ENCODE peak calls at places on chromosomes 12 and 14, in seven cellular contexts. F is HepG2, T is uterus, H is K562, L is ovary, N is stomach, B is right lobe of liver. R is an unnamed sample. For H3K36me3, the result is how much of the 10 kb centered on the place peaks cover.

GRCh38 chr12:105696-106095 is 39.1 kb downstream of the IQSEC3 start:
- DNase-seq in F (no peak), T (no peak), H (no peak), L (no peak), N (no peak), B (no peak), R (no peak)

GRCh38 chr14:73662439-73663056 is 17.8 kb downstream of the DNAL1 start:
- DNase-seq in F (peak), T (peak), H (peak), L (no peak), N (no peak), B (no peak), R (no peak)

GRCh38 chr12:58882796-58883195 is 37.5 kb downstream of the LRIG3 start:
- DNase-seq in F (no peak), T (no peak), H (no peak), L (no peak), N (no peak), B (no peak), R (no peak)

GRCh38 chr14:75042040-75042439 is 9.2 kb downstream of the MLH3 start:
- DNase-seq in F (no peak), T (no peak), H (no peak), L (no peak), N (no peak), B (no peak), R (no peak)

GRCh38 chr12:104354868-104355570 is 51.5 kb downstream of the EID3 start:
- DNase-seq in F (no peak), T (no peak), H (no peak), L (no peak), N (no peak), B (no peak), R (no peak)

GRCh38 chr12:15590180-15590826 is 198.9 kb downstream of the EPS8 start:
- DNase-seq in F (peak), T (peak), H (peak), L (peak), N (peak), B (no peak), R (no peak)

GRCh38 chr12:49588761-49589516 is 16.5 kb downstream of the FAM186B start:
- DNase-seq in F (no peak), T (no peak), H (no peak), L (no peak), N (no peak), B (no peak), R (no peak)

GRCh38 chr12:52037248-52037861 is 13.9 kb upstream of the NR4A1 start:
- DNase-seq in F (no peak), T (peak), H (peak), L (peak), N (peak), B (no peak), R (no peak)

GRCh38 chr14:88013750-88014349 is 8.9 kb downstream of the GPR65 start:
- DNase-seq in F (peak), T (peak), H (peak), L (peak), N (peak), B (peak), R (no peak)

GRCh38 chr14:74526854-74527585 is 33.5 kb downstream of the ISCA2 start:
- DNase-seq in F (no peak), T (no peak), H (no peak), L (no peak), N (no peak), B (no peak), R (no peak)

GRCh38 chr12:65925626-65926025 is 101.3 kb downstream of the HMGA2 start:
- DNase-seq in F (peak), T (no peak), H (no peak), L (no peak), N (no peak), B (peak), R (no peak)

GRCh38 chr12:55034218-55034617 is 14.4 kb downstream of the NEUROD4 start:
- DNase-seq in F (no peak), T (no peak), H (no peak), L (no peak), N (no peak), B (no peak), R (no peak)

GRCh38 chr14:99413172-99413571 is 67.5 kb downstream of the SETD3 start:
- DNase-seq in F (no peak), T (no peak), H (no peak), L (peak), N (no peak), B (no peak), R (no peak)

GRCh38 chr12:87853448-87854003 is 175.7 kb downstream of the C12orf50 start:
- DNase-seq in F (no peak), T (no peak), H (no peak), L (no peak), N (no peak), B (no peak), R (no peak)

GRCh38 chr12:101685121-101685520 is 12.3 kb upstream of the CHPT1 start:
- DNase-seq in F (no peak), T (no peak), H (no peak), L (no peak), N (no peak), B (no peak), R (no peak)

GRCh38 chr14:24096545-24097181 is 2.6 kb downstream of the PCK2 start:
- DNase-seq in F (no peak), T (no peak), H (no peak), L (no peak), N (no peak), B (no peak), R (no peak)

GRCh38 chr14:24094839-24095195 is 706 bp downstream of the PCK2 start:
- DNase-seq in F (no peak), T (no peak), H (no peak), L (peak), N (no peak), B (no peak), R (no peak)

GRCh38 chr14:24093901-24094838 is at the start of gene PCK2:
- DNase-seq in F (peak), T (peak), H (peak), L (peak), N (peak), B (peak), R (peak)

GRCh38 chr14:24092960-24093900 is 881 bp upstream of the PCK2 start:
- DNase-seq in F (no peak), T (no peak), H (no peak), L (no peak), N (no peak), B (no peak), R (no peak)

DNA sequence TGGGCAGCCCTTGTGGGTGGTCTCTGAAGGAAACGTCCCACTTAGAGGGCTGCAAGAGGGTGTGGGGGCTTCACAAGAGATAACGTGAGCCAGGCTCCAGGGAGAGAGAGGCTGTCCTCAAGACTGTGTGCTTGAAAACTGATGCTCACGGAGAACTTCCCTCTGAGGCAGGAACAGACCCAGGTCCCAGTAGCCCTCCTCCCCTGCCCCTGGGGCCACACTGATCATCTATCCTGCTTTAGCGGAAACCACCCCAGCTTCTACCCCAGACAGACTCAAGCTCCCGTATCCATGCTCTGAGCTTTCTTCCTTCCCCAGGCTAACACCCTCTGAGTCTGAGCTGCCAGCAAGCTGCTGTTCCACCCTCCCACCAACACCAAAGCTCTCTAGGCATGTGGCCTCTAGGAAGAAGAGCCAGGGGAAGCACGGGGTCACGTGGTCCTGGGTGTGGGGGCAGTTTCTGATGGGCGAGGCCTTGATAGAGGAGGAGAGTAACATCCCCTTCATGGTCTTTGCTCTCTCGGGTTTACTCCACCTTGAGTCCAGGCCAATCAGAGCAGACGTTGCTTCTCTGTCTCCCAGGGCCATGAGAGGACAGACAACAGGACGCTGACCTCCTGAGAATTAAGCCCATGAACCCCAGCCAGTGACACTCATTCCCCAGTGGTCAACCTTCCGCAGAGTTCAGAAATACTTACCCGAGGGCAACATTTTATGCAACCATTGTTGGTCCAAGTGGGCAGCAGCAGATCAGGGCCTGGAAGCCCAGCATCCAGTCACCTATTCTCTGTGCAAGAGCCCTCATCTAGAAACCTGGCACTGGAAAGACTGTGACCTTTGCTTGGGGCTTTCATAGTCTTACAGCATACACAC is 1.3 kb downstream of the PCK2 start:
- DNase-seq in F (peak), T (peak), H (peak), L (peak), N (no peak), B (peak), R (no peak)
- TF ChIP-seq POLR2A in F (peak), T (no peak), H (peak), L (no peak), N (no peak), B (peak), R (no peak)

DNA sequence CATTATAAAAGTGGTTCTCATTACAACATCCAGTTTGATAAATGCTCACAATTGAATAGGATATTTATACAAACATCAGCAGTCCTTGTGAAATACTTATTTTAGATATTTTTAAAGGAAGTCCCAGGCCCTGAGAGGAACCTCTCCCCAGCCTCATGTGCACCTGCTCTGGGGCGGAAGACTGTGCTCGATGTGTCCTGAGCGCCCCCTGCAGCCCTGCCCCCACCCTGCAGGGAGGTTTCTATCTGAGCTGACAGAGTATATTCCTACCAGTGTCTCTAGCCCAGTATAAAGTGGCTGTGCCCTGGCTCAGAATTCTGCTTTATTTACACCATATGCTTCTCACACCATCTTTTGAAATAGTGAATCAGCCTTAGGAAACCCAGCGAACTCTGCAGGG is 1349.1 kb downstream of the TMEM121 start:
- DNase-seq in F (no peak), T (no peak), H (no peak), L (peak), N (peak), B (no peak), R (no peak)
- TF ChIP-seq CTCF in F (peak), T (no peak), H (peak), L (peak), N (no peak), B (peak), R (no peak)

GRCh38 chr12:32226768-32227167 is 120.1 kb downstream of the BICD1 start:
- DNase-seq in F (no peak), T (no peak), H (no peak), L (no peak), N (no peak), B (no peak), R (no peak)

GRCh38 chr12:32223941-32224340 is 117.3 kb downstream of the BICD1 start:
- DNase-seq in F (no peak), T (no peak), H (no peak), L (no peak), N (no peak), B (no peak), R (no peak)
- H3K36me3 ChIP-seq in F (under half), T (under half), H (under half), L (under half), N (under half), B (under half), R (under half)

GRCh38 chr12:11162494-11162893 is 8.5 kb upstream of the SMIM10L1 start:
- DNase-seq in F (no peak), T (no peak), H (no peak), L (no peak), N (no peak), B (no peak), R (no peak)

GRCh38 chr12:11158885-11159444 is 12.0 kb upstream of the SMIM10L1 start:
- DNase-seq in F (no peak), T (no peak), H (no peak), L (no peak), N (no peak), B (no peak), R (no peak)

GRCh38 chr12:11166300-11166699 is 4.7 kb upstream of the SMIM10L1 start:
- DNase-seq in F (no peak), T (no peak), H (no peak), L (no peak), N (no peak), B (no peak), R (no peak)

GRCh38 chr12:11164384-11164783 is 6.6 kb upstream of the SMIM10L1 start:
- DNase-seq in F (no peak), T (no peak), H (no peak), L (no peak), N (no peak), B (no peak), R (no peak)
- TF ChIP-seq POLR2A in F (no peak), T (no peak), H (no peak), L (no peak), N (no peak), B (no peak), R (no peak)

R was measured in esophagus squamous epithelium.